ENCODE peak calls at places on chromosomes 4 and X, in seven cellular contexts. N is ovary, G is transverse colon, K is endodermal cell, Y is bronchial epithelial cell, A is tibial artery, C is AG09309. V is an unnamed sample.

GRCh38 chrX:120269379-120270035 is 18.9 kb downstream of the ZBTB33 start:
- DNase-seq in N (no peak), G (no peak), K (no peak), Y (peak; percentile 83), A (no peak), C (no peak), V (no peak)

GRCh38 chrX:20212486-20213089 is 54.1 kb downstream of the RPS6KA3 start:
- DNase-seq in N (no peak), G (no peak), K (no peak), Y (no peak), A (no peak), C (no peak), V (no peak)

GRCh38 chr4:184269879-184270430 is 52.3 kb upstream of the ENPP6 start:
- DNase-seq in N (no peak), G (no peak), K (no peak), Y (no peak), A (no peak), C (no peak), V (no peak)

GRCh38 chr4:14125375-14126129 is 498.0 kb upstream of the BOD1L1 start:
- DNase-seq in N (no peak), G (no peak), K (no peak), Y (no peak), A (no peak), C (no peak), V (no peak)

GRCh38 chrX:119374736-119375135 is 24.4 kb upstream of the SLC25A43 start:
- DNase-seq in N (no peak), G (no peak), K (no peak), Y (peak; percentile 73), A (no peak), C (peak; percentile 13), V (no peak)

GRCh38 chrX:155613927-155614559 is 1.3 kb upstream of the TMLHE start:
- DNase-seq in N (no peak), G (no peak), K (no peak), Y (no peak), A (no peak), C (no peak), V (no peak)

GRCh38 chr4:183936574-183937335 is 31.6 kb downstream of the STOX2 start:
- DNase-seq in N (no peak), G (no peak), K (no peak), Y (peak; percentile 72), A (no peak), C (no peak), V (no peak)

GRCh38 chrX:1533083-1533482 is 3.9 kb downstream of the P2RY8 start:
- DNase-seq in N (no peak), G (no peak), K (no peak), Y (no peak), A (no peak), C (no peak), V (no peak)

GRCh38 chr4:104966349-104967033 is 180.2 kb upstream of the TET2 start:
- DNase-seq in N (no peak), G (peak; percentile 31), K (no peak), Y (peak; percentile 82), A (peak; percentile 33), C (no peak), V (no peak)

GRCh38 chrX:11209798-11210197 is 83.4 kb upstream of the AMELX start:
- DNase-seq in N (no peak), G (no peak), K (no peak), Y (no peak), A (no peak), C (no peak), V (no peak)

GRCh38 chr4:104909376-104909775 is 237.3 kb upstream of the TET2 start:
- DNase-seq in N (no peak), G (no peak), K (no peak), Y (no peak), A (no peak), C (no peak), V (no peak)

GRCh38 chr4:107800058-107800457 is 24.7 kb upstream of the SGMS2 start:
- DNase-seq in N (no peak), G (peak; percentile 59), K (no peak), Y (no peak), A (peak; percentile 33), C (no peak), V (no peak)

GRCh38 chr4:39083164-39083563 is 21.1 kb downstream of the KLHL5 start:
- DNase-seq in N (no peak), G (no peak), K (no peak), Y (peak; percentile 69), A (no peak), C (peak; percentile 29), V (peak; percentile 50)

GRCh38 chrX:103573205-103573604 is 12.1 kb upstream of the TCEAL4 start:
- DNase-seq in N (no peak), G (no peak), K (peak; percentile 63), Y (no peak), A (no peak), C (no peak), V (no peak)

GRCh38 chr4:168679397-168680176 is 182.7 kb downstream of the PALLD start:
- DNase-seq in N (no peak), G (no peak), K (no peak), Y (peak; percentile 87), A (no peak), C (no peak), V (no peak)

GRCh38 chrX:129983575-129984131 is 1.2 kb downstream of the BCORL1 start:
- DNase-seq in N (peak; percentile 13), G (peak; percentile 23), K (peak; percentile 63), Y (no peak), A (peak; percentile 20), C (no peak), V (no peak)

GRCh38 chr4:53055274-53055673 is 193.2 kb downstream of the RASL11B start:
- DNase-seq in N (no peak), G (no peak), K (no peak), Y (peak; percentile 13), A (no peak), C (peak; percentile 67), V (peak; percentile 88)

GRCh38 chrX:34218063-34218462 is 85.9 kb upstream of the FAM47A start:
- DNase-seq in N (no peak), G (no peak), K (no peak), Y (peak; percentile 6), A (no peak), C (no peak), V (no peak)

GRCh38 chr4:184544711-184545409 is 70.5 kb upstream of the IRF2 start:
- DNase-seq in N (no peak), G (no peak), K (no peak), Y (no peak), A (no peak), C (no peak), V (no peak)

GRCh38 chr4:178937130-178937529 is 1494.9 kb upstream of the AGA start:
- DNase-seq in N (no peak), G (no peak), K (no peak), Y (peak; percentile 7), A (no peak), C (no peak), V (no peak)

GRCh38 chr4:177375372-177375771 is 65.7 kb downstream of the NEIL3 start:
- DNase-seq in N (no peak), G (no peak), K (no peak), Y (no peak), A (no peak), C (no peak), V (no peak)

GRCh38 chrX:53249387-53250042 is 24.5 kb upstream of the KDM5C start:
- DNase-seq in N (no peak), G (no peak), K (no peak), Y (no peak), A (no peak), C (no peak), V (no peak)

GRCh38 chr4:145861331-145862318 is 77.0 kb downstream of the ZNF827 start:
- DNase-seq in N (no peak), G (no peak), K (no peak), Y (no peak), A (no peak), C (no peak), V (no peak)

GRCh38 chr4:75686346-75686745 is 13.1 kb upstream of the G3BP2 start:
- DNase-seq in N (no peak), G (no peak), K (no peak), Y (no peak), A (no peak), C (no peak), V (no peak)

GRCh38 chr4:99210789-99211188 is 8.3 kb downstream of the ADH6 start:
- DNase-seq in N (no peak), G (no peak), K (no peak), Y (no peak), A (no peak), C (no peak), V (no peak)

GRCh38 chr4:164765096-164765495 is 11.2 kb downstream of the SMIM31 start:
- DNase-seq in N (no peak), G (no peak), K (no peak), Y (no peak), A (no peak), C (no peak), V (no peak)

GRCh38 chr4:164772076-164772475 is 18.1 kb downstream of the SMIM31 start:
- DNase-seq in N (no peak), G (no peak), K (no peak), Y (no peak), A (no peak), C (no peak), V (no peak)

GRCh38 chr4:164770051-164770724 is 16.3 kb downstream of the SMIM31 start:
- DNase-seq in N (no peak), G (no peak), K (no peak), Y (no peak), A (no peak), C (no peak), V (no peak)

GRCh38 chr4:164771088-164771487 is 17.2 kb downstream of the SMIM31 start:
- DNase-seq in N (no peak), G (no peak), K (no peak), Y (no peak), A (no peak), C (no peak), V (no peak)

GRCh38 chr4:164768516-164768915 is 14.6 kb downstream of the SMIM31 start:
- DNase-seq in N (no peak), G (no peak), K (no peak), Y (no peak), A (no peak), C (no peak), V (no peak)
- TF ChIP-seq CTCF in N (no peak), G (peak; percentile 29), K (peak; percentile 78), Y (peak; percentile 16), A (no peak), C (no peak), V (peak; percentile 33)

GRCh38 chr4:101262683-101263082 is 84.6 kb downstream of the PPP3CA start:
- DNase-seq in N (no peak), G (no peak), K (no peak), Y (no peak), A (no peak), C (no peak), V (no peak)
- H3K4me3 ChIP-seq in N (no peak overlapping the region), G (no peak overlapping the region), K (no peak overlapping the region), Y (no peak overlapping the region), A (no peak overlapping the region), C (no peak overlapping the region), V (no peak overlapping the region)

DNA sequence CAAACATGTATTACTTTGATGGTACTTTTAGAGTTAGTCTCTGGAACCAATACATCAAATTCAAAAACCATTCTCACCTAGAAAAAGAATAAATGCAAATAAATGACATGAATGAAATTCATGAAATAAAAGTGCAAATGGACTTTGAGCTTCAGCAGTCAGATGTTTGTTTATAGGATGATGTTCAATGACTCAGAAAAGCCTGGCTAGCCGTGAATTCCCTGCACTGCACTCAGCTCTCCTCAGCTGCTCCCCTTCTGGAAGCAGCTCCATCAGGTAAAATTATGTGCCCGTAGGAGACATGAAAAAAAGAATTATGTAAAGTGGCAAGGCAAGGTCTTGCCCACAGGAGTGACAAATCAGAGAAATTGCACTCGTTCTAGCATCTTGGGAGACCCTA is 390.6 kb downstream of the GPM6A start:
- DNase-seq in N (no peak), G (no peak), K (no peak), Y (peak; percentile 48), A (no peak), C (no peak), V (no peak)
- TF ChIP-seq CTCF in N (no peak), G (no peak), K (no peak), Y (no peak), A (no peak), C (no peak), V (peak; percentile 16)

GRCh38 chrX:54439967-54440871 is at the start of gene TSR2:
- DNase-seq in N (peak; percentile 69), G (peak; percentile 83), K (peak; percentile 90), Y (peak; percentile 79), A (peak; percentile 81), C (peak; percentile 63), V (peak; percentile 72)
- H3K4me3 ChIP-seq in N (peak within 1 kb of the TSS; percentile 80), G (peak within 1 kb of the TSS; percentile 90), K (peak within 1 kb of the TSS; percentile 84), Y (peak within 1 kb of the TSS; percentile 81), A (peak within 1 kb of the TSS; percentile 90), C (peak within 1 kb of the TSS; percentile 88), V (peak within 1 kb of the TSS; percentile 79)